ENCODE peak calls at places on chromosomes 13 and 19, in eight cellular contexts. One of them, this sample, is unnamed.

GRCh38 chr13:21435710-21436151 is 23.4 kb downstream of the ZDHHC20 start:
- DNase-seq in HL-60: peak
- DNase-seq in endodermal cell: no peak
- DNase-seq in AG10803: peak
- DNase-seq in body of pancreas: peak
- DNase-seq in astrocyte: peak
- DNase-seq in lower lobe of right lung: peak
- DNase-seq in lower leg skin: peak
- DNase-seq in this sample: peak

GRCh38 chr13:44064376-44064775 is 184.7 kb downstream of the LACC1 start:
- DNase-seq in HL-60: no peak
- DNase-seq in endodermal cell: no peak
- DNase-seq in AG10803: peak
- DNase-seq in body of pancreas: no peak
- DNase-seq in astrocyte: no peak
- DNase-seq in lower lobe of right lung: no peak
- DNase-seq in lower leg skin: no peak
- DNase-seq in this sample: no peak

GRCh38 chr19:39514840-39515550 is at the start of gene SELENOV:
- DNase-seq in HL-60: no peak
- DNase-seq in endodermal cell: peak
- DNase-seq in AG10803: no peak
- DNase-seq in body of pancreas: no peak
- DNase-seq in astrocyte: no peak
- DNase-seq in lower lobe of right lung: no peak
- DNase-seq in lower leg skin: no peak
- DNase-seq in this sample: no peak

GRCh38 chr19:14090509-14091085 is at the start of gene SAMD1:
- DNase-seq in HL-60: peak
- DNase-seq in endodermal cell: peak
- DNase-seq in AG10803: peak
- DNase-seq in body of pancreas: peak
- DNase-seq in astrocyte: peak
- DNase-seq in lower lobe of right lung: peak
- DNase-seq in lower leg skin: peak
- DNase-seq in this sample: no peak

GRCh38 chr13:30037766-30038165 is 187.3 kb upstream of the UBL3 start:
- DNase-seq in HL-60: no peak
- DNase-seq in endodermal cell: peak
- DNase-seq in AG10803: peak
- DNase-seq in body of pancreas: no peak
- DNase-seq in astrocyte: peak
- DNase-seq in lower lobe of right lung: no peak
- DNase-seq in lower leg skin: no peak
- DNase-seq in this sample: no peak

GRCh38 chr13:111217661-111218060 is 102.6 kb downstream of the ARHGEF7 start:
- DNase-seq in HL-60: no peak
- DNase-seq in endodermal cell: peak
- DNase-seq in AG10803: no peak
- DNase-seq in body of pancreas: peak
- DNase-seq in astrocyte: no peak
- DNase-seq in lower lobe of right lung: peak
- DNase-seq in lower leg skin: no peak
- DNase-seq in this sample: no peak

GRCh38 chr19:13150187-13150918 is at the start of the genes IER2 and STX10:
- DNase-seq in HL-60: peak
- DNase-seq in endodermal cell: peak
- DNase-seq in AG10803: peak
- DNase-seq in body of pancreas: peak
- DNase-seq in astrocyte: peak
- DNase-seq in lower lobe of right lung: peak
- DNase-seq in lower leg skin: peak
- DNase-seq in this sample: peak

GRCh38 chr19:49857834-49858590 is 7.1 kb downstream of the PTOV1 start:
- DNase-seq in HL-60: no peak
- DNase-seq in endodermal cell: peak
- DNase-seq in AG10803: no peak
- DNase-seq in body of pancreas: no peak
- DNase-seq in astrocyte: no peak
- DNase-seq in lower lobe of right lung: no peak
- DNase-seq in lower leg skin: no peak
- DNase-seq in this sample: no peak

GRCh38 chr19:49261602-49262001 is 63.4 kb downstream of the SLC6A16 start:
- DNase-seq in HL-60: no peak
- DNase-seq in endodermal cell: no peak
- DNase-seq in AG10803: no peak
- DNase-seq in body of pancreas: no peak
- DNase-seq in astrocyte: no peak
- DNase-seq in lower lobe of right lung: no peak
- DNase-seq in lower leg skin: no peak
- DNase-seq in this sample: no peak

GRCh38 chr19:4057913-4058695 is 8.6 kb downstream of the ZBTB7A start:
- DNase-seq in HL-60: peak
- DNase-seq in endodermal cell: no peak
- DNase-seq in AG10803: peak
- DNase-seq in body of pancreas: peak
- DNase-seq in astrocyte: peak
- DNase-seq in lower lobe of right lung: peak
- DNase-seq in lower leg skin: peak
- DNase-seq in this sample: peak

GRCh38 chr13:37878496-37878895 is 8.9 kb upstream of the TRPC4 start:
- DNase-seq in HL-60: no peak
- DNase-seq in endodermal cell: no peak
- DNase-seq in AG10803: peak
- DNase-seq in body of pancreas: no peak
- DNase-seq in astrocyte: peak
- DNase-seq in lower lobe of right lung: no peak
- DNase-seq in lower leg skin: no peak
- DNase-seq in this sample: no peak

DNA sequence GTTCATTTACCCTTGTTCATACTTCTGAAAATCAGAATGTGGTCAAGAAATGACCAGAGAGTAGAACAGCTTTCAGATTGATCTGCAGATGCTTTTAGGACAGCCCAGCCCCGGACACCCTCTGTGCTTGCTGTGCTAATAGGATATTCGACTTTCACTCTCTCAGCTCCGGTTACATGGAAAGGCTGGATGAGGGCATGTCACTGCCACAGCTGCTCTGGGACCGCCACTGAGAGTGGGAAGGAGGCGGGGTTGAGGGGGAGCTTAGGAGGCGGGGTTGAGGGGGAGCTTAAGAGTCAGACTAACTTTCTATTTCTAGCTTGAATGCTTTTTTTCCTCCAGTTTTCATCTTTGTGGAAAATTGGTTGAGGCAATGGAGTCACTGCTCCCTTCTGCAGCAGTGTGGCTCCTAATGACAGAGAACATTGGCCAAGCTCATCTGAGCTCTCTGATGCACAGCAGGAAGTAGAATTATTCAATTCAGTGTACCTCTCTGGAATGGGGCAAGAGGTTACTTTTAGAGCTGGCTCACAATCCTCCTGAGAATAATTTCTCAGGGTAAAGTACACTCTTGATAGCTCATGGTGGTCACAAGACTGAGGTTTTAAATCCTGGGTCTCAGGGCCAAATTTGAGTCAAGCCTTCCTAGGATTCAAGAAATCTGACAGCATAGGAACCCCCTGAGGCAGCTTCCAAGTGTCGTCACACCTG is 74.6 kb upstream of the NPAS1 start:
- DNase-seq in HL-60: no peak
- DNase-seq in endodermal cell: peak
- DNase-seq in AG10803: peak
- DNase-seq in body of pancreas: peak
- DNase-seq in astrocyte: peak
- DNase-seq in lower lobe of right lung: peak
- DNase-seq in lower leg skin: peak
- DNase-seq in this sample: no peak
- H3K4me3 ChIP-seq in HL-60: no peak
- H3K4me3 ChIP-seq in endodermal cell: no peak
- H3K4me3 ChIP-seq in AG10803: peak
- H3K4me3 ChIP-seq in body of pancreas: no peak
- H3K4me3 ChIP-seq in astrocyte: no peak
- H3K4me3 ChIP-seq in lower lobe of right lung: no peak
- H3K4me3 ChIP-seq in lower leg skin: no peak
- H3K4me3 ChIP-seq in this sample: peak

DNA sequence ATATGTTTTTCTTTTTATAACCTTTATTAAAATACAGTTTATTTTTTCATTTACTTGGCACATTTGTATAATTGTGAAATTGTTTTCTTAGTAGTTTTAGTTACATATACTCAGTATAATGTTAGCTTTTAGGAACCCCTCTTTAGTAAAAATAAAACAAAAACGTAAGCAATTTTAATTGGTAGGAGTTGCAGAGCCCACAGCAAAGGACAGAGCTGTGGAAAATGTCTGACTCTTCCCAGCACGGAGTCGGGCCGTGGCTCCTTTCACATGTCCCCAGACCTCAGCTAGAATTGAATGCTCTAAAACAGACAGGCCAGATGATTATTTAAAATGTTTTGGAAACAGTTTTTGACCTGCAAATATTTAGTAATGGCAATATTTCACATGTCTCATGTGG is 27.9 kb upstream of the CEACAM21 start:
- DNase-seq in HL-60: no peak
- DNase-seq in endodermal cell: no peak
- DNase-seq in AG10803: no peak
- DNase-seq in body of pancreas: no peak
- DNase-seq in astrocyte: no peak
- DNase-seq in lower lobe of right lung: no peak
- DNase-seq in lower leg skin: no peak
- DNase-seq in this sample: no peak
- H3K4me3 ChIP-seq in HL-60: no peak
- H3K4me3 ChIP-seq in endodermal cell: no peak
- H3K4me3 ChIP-seq in AG10803: no peak
- H3K4me3 ChIP-seq in body of pancreas: no peak
- H3K4me3 ChIP-seq in astrocyte: no peak
- H3K4me3 ChIP-seq in lower lobe of right lung: no peak
- H3K4me3 ChIP-seq in lower leg skin: no peak
- H3K4me3 ChIP-seq in this sample: no peak

GRCh38 chr19:20397292-20397691 is 168.3 kb downstream of the ZNF737 start:
- DNase-seq in HL-60: no peak
- DNase-seq in endodermal cell: no peak
- DNase-seq in AG10803: no peak
- DNase-seq in body of pancreas: no peak
- DNase-seq in astrocyte: no peak
- DNase-seq in lower lobe of right lung: no peak
- DNase-seq in lower leg skin: no peak
- DNase-seq in this sample: no peak
- H3K4me3 ChIP-seq in HL-60: no peak
- H3K4me3 ChIP-seq in endodermal cell: peak
- H3K4me3 ChIP-seq in AG10803: no peak
- H3K4me3 ChIP-seq in body of pancreas: no peak
- H3K4me3 ChIP-seq in astrocyte: no peak
- H3K4me3 ChIP-seq in lower lobe of right lung: no peak
- H3K4me3 ChIP-seq in lower leg skin: no peak
- H3K4me3 ChIP-seq in this sample: no peak

GRCh38 chr19:30061557-30062330 is 119.7 kb downstream of the URI1 start:
- DNase-seq in HL-60: no peak
- DNase-seq in endodermal cell: peak
- DNase-seq in AG10803: no peak
- DNase-seq in body of pancreas: no peak
- DNase-seq in astrocyte: no peak
- DNase-seq in lower lobe of right lung: no peak
- DNase-seq in lower leg skin: no peak
- DNase-seq in this sample: no peak
- H3K4me3 ChIP-seq in HL-60: no peak
- H3K4me3 ChIP-seq in endodermal cell: no peak
- H3K4me3 ChIP-seq in AG10803: no peak
- H3K4me3 ChIP-seq in body of pancreas: no peak
- H3K4me3 ChIP-seq in astrocyte: no peak
- H3K4me3 ChIP-seq in lower lobe of right lung: no peak
- H3K4me3 ChIP-seq in lower leg skin: no peak
- H3K4me3 ChIP-seq in this sample: no peak

GRCh38 chr13:33232883-33233282 is 52.7 kb downstream of the STARD13 start:
- DNase-seq in HL-60: no peak
- DNase-seq in endodermal cell: no peak
- DNase-seq in AG10803: no peak
- DNase-seq in body of pancreas: no peak
- DNase-seq in astrocyte: no peak
- DNase-seq in lower lobe of right lung: no peak
- DNase-seq in lower leg skin: no peak
- DNase-seq in this sample: no peak

GRCh38 chr13:33236021-33236420 is 49.5 kb downstream of the STARD13 start:
- DNase-seq in HL-60: no peak
- DNase-seq in endodermal cell: no peak
- DNase-seq in AG10803: peak
- DNase-seq in body of pancreas: no peak
- DNase-seq in astrocyte: peak
- DNase-seq in lower lobe of right lung: no peak
- DNase-seq in lower leg skin: no peak
- DNase-seq in this sample: no peak

GRCh38 chr13:33235078-33235477 is 50.5 kb downstream of the STARD13 start:
- DNase-seq in HL-60: no peak
- DNase-seq in endodermal cell: no peak
- DNase-seq in AG10803: peak
- DNase-seq in body of pancreas: no peak
- DNase-seq in astrocyte: peak
- DNase-seq in lower lobe of right lung: no peak
- DNase-seq in lower leg skin: no peak
- DNase-seq in this sample: no peak

GRCh38 chr13:33233547-33233946 is 52.0 kb downstream of the STARD13 start:
- DNase-seq in HL-60: no peak
- DNase-seq in endodermal cell: no peak
- DNase-seq in AG10803: no peak
- DNase-seq in body of pancreas: peak
- DNase-seq in astrocyte: no peak
- DNase-seq in lower lobe of right lung: peak
- DNase-seq in lower leg skin: no peak
- DNase-seq in this sample: no peak

GRCh38 chr13:33235564-33235963 is 50.0 kb downstream of the STARD13 start:
- DNase-seq in HL-60: no peak
- DNase-seq in endodermal cell: no peak
- DNase-seq in AG10803: peak
- DNase-seq in body of pancreas: no peak
- DNase-seq in astrocyte: no peak
- DNase-seq in lower lobe of right lung: no peak
- DNase-seq in lower leg skin: no peak
- DNase-seq in this sample: no peak
- H3K4me3 ChIP-seq in HL-60: no peak
- H3K4me3 ChIP-seq in endodermal cell: no peak
- H3K4me3 ChIP-seq in AG10803: no peak
- H3K4me3 ChIP-seq in body of pancreas: no peak
- H3K4me3 ChIP-seq in astrocyte: peak
- H3K4me3 ChIP-seq in lower lobe of right lung: no peak
- H3K4me3 ChIP-seq in lower leg skin: no peak
- H3K4me3 ChIP-seq in this sample: peak

This sample was measured in retinal pigment epithelial cell.